ENCODE peak calls at places on chromosomes 13 and 19, in nine cellular contexts. F is PC-3; P is tibial nerve; N is T-helper 2 cell; M is stimulated activated CD4-positive, alpha-beta T cell treated with anti-CD3 and anti-CD28 coated beads, Interleukin-2, amount 100 ng/mL, for 48 hours; W is H1; U is thoracic aorta; J is lower leg skin; G is WTC11. Y is an unnamed sample.

GRCh38 chr13:57507752-57508463 is 123.6 kb upstream of the PCDH17 start:
- DNase-seq in G (no peak), M (no peak), W (no peak), U (no peak), F (no peak), J (no peak), N (no peak), P (no peak), Y (no peak)

GRCh38 chr19:4539697-4540581 is at the start of gene LRG1:
- DNase-seq in N (no peak), J (peak), G (no peak), M (no peak), P (no peak), U (no peak), W (no peak), F (no peak), Y (peak)

GRCh38 chr13:99657848-99658265 is 156.6 kb downstream of the TM9SF2 start:
- DNase-seq in N (peak), J (no peak), G (peak), U (no peak), M (peak), F (no peak), W (peak), P (no peak), Y (peak)

GRCh38 chr13:100563779-100564178 is 24.8 kb downstream of the GGACT start:
- DNase-seq in F (no peak), P (no peak), N (no peak), W (no peak), U (no peak), M (no peak), G (no peak), J (no peak), Y (no peak)

GRCh38 chr13:71249031-71249430 is 618.0 kb downstream of the DACH1 start:
- DNase-seq in P (no peak), J (no peak), F (peak), M (no peak), U (no peak), W (no peak), G (no peak), N (no peak), Y (no peak)

GRCh38 chr13:111974065-111974640 is 92.8 kb upstream of the SOX1 start:
- DNase-seq in N (no peak), U (no peak), W (no peak), M (no peak), G (no peak), F (no peak), J (no peak), P (no peak), Y (no peak)

GRCh38 chr13:61170791-61171330 is 244.8 kb downstream of the PCDH20 start:
- DNase-seq in W (no peak), P (no peak), M (no peak), G (no peak), J (no peak), F (peak), U (no peak), N (no peak), Y (peak)

GRCh38 chr13:97445504-97446187 is 11.7 kb downstream of the RAP2A start:
- DNase-seq in P (no peak), M (no peak), F (no peak), U (no peak), J (no peak), G (no peak), W (no peak), N (no peak), Y (no peak)

GRCh38 chr13:30705672-30706071 is 29.7 kb upstream of the ALOX5AP start:
- DNase-seq in G (no peak), P (no peak), U (no peak), F (peak), N (no peak), M (no peak), W (no peak), J (no peak), Y (peak)

GRCh38 chr13:27005556-27005955 is 166.1 kb downstream of the USP12 start:
- DNase-seq in J (no peak), F (no peak), W (no peak), U (no peak), M (no peak), P (no peak), G (no peak), N (no peak), Y (no peak)

GRCh38 chr13:26475176-26476110 is 82.0 kb upstream of the WASF3 start:
- DNase-seq in G (peak), M (no peak), N (no peak), J (no peak), P (no peak), U (no peak), W (peak), F (no peak), Y (no peak)

GRCh38 chr13:41428155-41428554 is 29.2 kb upstream of the RGCC start:
- DNase-seq in N (peak), M (peak), G (peak), U (no peak), W (peak), P (no peak), J (no peak), F (no peak), Y (no peak)

GRCh38 chr19:2215281-2215751 is 20.8 kb downstream of the PLEKHJ1 start:
- DNase-seq in J (no peak), F (no peak), P (no peak), W (no peak), G (peak), M (peak), U (no peak), N (no peak), Y (no peak)

GRCh38 chr13:26752671-26753070 is 7.9 kb downstream of the GPR12 start:
- DNase-seq in W (no peak), F (no peak), J (no peak), G (no peak), U (no peak), N (no peak), P (no peak), M (no peak), Y (no peak)

GRCh38 chr13:106383791-106384190 is 151.7 kb downstream of the EFNB2 start:
- DNase-seq in F (no peak), G (no peak), N (no peak), J (no peak), W (no peak), M (no peak), U (no peak), P (no peak), Y (no peak)

GRCh38 chr13:97076898-97077297 is 82.6 kb upstream of the OXGR1 start:
- DNase-seq in P (no peak), W (no peak), M (no peak), F (no peak), N (no peak), G (no peak), U (no peak), J (no peak), Y (no peak)

GRCh38 chr19:4582112-4582553 is 22.6 kb upstream of the SEMA6B start:
- DNase-seq in G (no peak), M (no peak), N (no peak), P (no peak), J (no peak), F (no peak), U (no peak), W (no peak), Y (no peak)

GRCh38 chr13:23751195-23751594 is 138.0 kb downstream of the MIPEP start:
- DNase-seq in N (no peak), M (no peak), F (peak), J (no peak), U (no peak), G (no peak), W (no peak), P (no peak), Y (no peak)

GRCh38 chr19:3683405-3683865 is 16.8 kb downstream of the PIP5K1C start:
- DNase-seq in G (peak), F (no peak), W (no peak), U (no peak), N (no peak), M (no peak), J (no peak), P (no peak), Y (no peak)

GRCh38 chr13:93226623-93227279 is at the start of gene GPC6:
- DNase-seq in G (peak), N (no peak), W (no peak), F (peak), U (no peak), J (no peak), M (no peak), P (peak), Y (peak)

GRCh38 chr13:73464758-73465628 is 406.2 kb downstream of the KLF5 start:
- DNase-seq in N (no peak), J (no peak), G (no peak), U (no peak), M (no peak), P (no peak), F (no peak), W (no peak), Y (no peak)

GRCh38 chr19:43687660-43687997 is 17.7 kb upstream of the PLAUR start:
- DNase-seq in F (no peak), G (no peak), J (no peak), P (no peak), M (no peak), W (no peak), N (no peak), U (no peak), Y (no peak)

GRCh38 chr19:41064974-41065569 is 23.2 kb upstream of the CYP2A13 start:
- DNase-seq in G (no peak), P (no peak), N (no peak), J (no peak), F (peak), M (no peak), U (no peak), W (no peak), Y (peak)

GRCh38 chr19:46731584-46731983 is 14.3 kb upstream of the FKRP start:
- DNase-seq in P (no peak), J (no peak), N (no peak), G (no peak), W (no peak), M (no peak), F (no peak), U (no peak), Y (no peak)

GRCh38 chr19:11024259-11024658 is 63.4 kb downstream of the SMARCA4 start:
- DNase-seq in J (no peak), W (no peak), U (no peak), M (no peak), P (no peak), F (no peak), N (no peak), G (no peak), Y (no peak)

GRCh38 chr13:27790523-27790922 is 1.8 kb upstream of the GSX1 start:
- DNase-seq in J (no peak), F (no peak), G (peak), P (no peak), U (no peak), M (no peak), N (no peak), W (peak), Y (no peak)

GRCh38 chr19:17394891-17395415 is 957 bp upstream of the CCDC194 start:
- DNase-seq in W (peak), J (no peak), U (no peak), M (peak), P (peak), N (peak), G (peak), F (peak), Y (peak)

GRCh38 chr19:40921005-40921897 is 39.2 kb upstream of the CYP2A7 start:
- DNase-seq in P (no peak), G (no peak), F (peak), J (no peak), U (no peak), N (no peak), W (no peak), M (no peak), Y (peak)

Y was measured in kidney tubule cell.